ENCODE peak calls at places on chromosomes 7 and 10, in ten cellular contexts. C is Daoy; X is stomach; L is A673; V is AG09319; A is endothelial cell; J is SW480; M is activated CD4-positive, alpha-beta memory T cell treated with anti-CD3 and anti-CD28 coated beads for 36 hours; H is ecto neural progenitor cell; R is stimulated activated naive CD4-positive, alpha-beta T cell. Y is an unnamed sample.

GRCh38 chr10:65548046-65548445 is 1377.8 kb upstream of the LRRTM3 start:
- DNase-seq in C (no peak), X (no peak), L (no peak), V (no peak), A (no peak), J (no peak), M (no peak), H (no peak), R (no peak), Y (no peak)

GRCh38 chr7:117872565-117873055 is 631 bp downstream of the CTTNBP2 start:
- DNase-seq in C (peak; percentile 76), X (no peak), L (peak; percentile 48), V (no peak), A (peak; percentile 31), J (peak; percentile 33), M (no peak), H (peak; percentile 65), R (no peak), Y (no peak)

GRCh38 chr10:111076682-111077661 is at the start of gene ADRA2A:
- DNase-seq in C (peak; percentile 31), X (peak; percentile 30), L (peak; percentile 60), V (no peak), A (peak; percentile 60), J (peak; percentile 44), M (peak; percentile 30), H (peak; percentile 87), R (no peak), Y (no peak)

GRCh38 chr7:81484266-81484665 is 285.6 kb downstream of the HGF start:
- DNase-seq in C (no peak), X (no peak), L (peak; percentile 79), V (peak; percentile 81), A (peak; percentile 24), J (peak; percentile 55), M (no peak), H (no peak), R (no peak), Y (no peak)

GRCh38 chr10:11444148-11444516 is 167.3 kb downstream of the USP6NL start:
- DNase-seq in C (no peak), X (no peak), L (no peak), V (no peak), A (no peak), J (no peak), M (no peak), H (peak; percentile 37), R (no peak), Y (no peak)

GRCh38 chr7:133253522-133253882 is 624 bp downstream of the EXOC4 start:
- DNase-seq in C (peak; percentile 21), X (no peak), L (no peak), V (no peak), A (peak; percentile 5), J (peak; percentile 20), M (peak; percentile 24), H (no peak), R (no peak), Y (peak; percentile 3)

GRCh38 chr7:142908921-142909870 is 23.7 kb upstream of the TRPV6 start:
- DNase-seq in C (peak; percentile 53), X (peak; percentile 35), L (no peak), V (no peak), A (peak; percentile 12), J (peak; percentile 71), M (no peak), H (peak; percentile 38), R (no peak), Y (no peak)

GRCh38 chr7:34075543-34075942 is 170.2 kb downstream of the BMPER start:
- DNase-seq in C (no peak), X (no peak), L (no peak), V (no peak), A (no peak), J (no peak), M (no peak), H (no peak), R (no peak), Y (no peak)

GRCh38 chr7:101924171-101924570 is 106.7 kb downstream of the CUX1 start:
- DNase-seq in C (peak; percentile 78), X (no peak), L (no peak), V (no peak), A (no peak), J (no peak), M (peak; percentile 49), H (no peak), R (no peak), Y (no peak)

GRCh38 chr7:21169667-21170605 is 257.9 kb upstream of the SP4 start:
- DNase-seq in C (peak; percentile 29), X (no peak), L (no peak), V (no peak), A (no peak), J (peak; percentile 44), M (no peak), H (peak; percentile 72), R (no peak), Y (no peak)

GRCh38 chr7:149240637-149241036 is 1.2 kb downstream of the ZNF212 start:
- DNase-seq in C (no peak), X (no peak), L (no peak), V (no peak), A (no peak), J (no peak), M (no peak), H (no peak), R (no peak), Y (no peak)

GRCh38 chr10:103784089-103784488 is 71.3 kb downstream of the SH3PXD2A start:
- DNase-seq in C (no peak), X (no peak), L (no peak), V (no peak), A (no peak), J (no peak), M (no peak), H (no peak), R (no peak), Y (no peak)

GRCh38 chr10:3777876-3778707 is 6.9 kb downstream of the KLF6 start:
- DNase-seq in C (no peak), X (no peak), L (peak; percentile 43), V (no peak), A (no peak), J (no peak), M (no peak), H (no peak), R (no peak), Y (no peak)